ENCODE peak calls at places on chromosomes 7 and 10, in seven cellular contexts. F is CD8-positive, alpha-beta T cell; W is MM.1S; E is heart right ventricle; S is A673; O is body of pancreas; J is lung. Y is an unnamed sample.

GRCh38 chr10:91210014-91210413 is 10.4 kb upstream of the PCGF5 start:
- DNase-seq in F (no peak), W (no peak), E (no peak), S (no peak), O (no peak), J (no peak), Y (no peak)

GRCh38 chr7:132784406-132784805 is 208.1 kb upstream of the PLXNA4 start:
- DNase-seq in F (no peak), W (no peak), E (no peak), S (no peak), O (no peak), J (no peak), Y (no peak)

GRCh38 chr7:157339777-157340677 is 3.2 kb downstream of the DNAJB6 start:
- DNase-seq in F (peak; percentile 39), W (peak; percentile 77), E (peak; percentile 67), S (peak; percentile 83), O (peak; percentile 67), J (peak; percentile 55), Y (peak; percentile 63)

GRCh38 chr10:104925232-104925851 is 284.3 kb downstream of the SORCS3 start:
- DNase-seq in F (no peak), W (peak; percentile 41), E (peak; percentile 8), S (peak; percentile 56), O (peak; percentile 48), J (peak; percentile 35), Y (no peak)

GRCh38 chr7:145082366-145083240 is 246.8 kb upstream of the TPK1 start:
- DNase-seq in F (no peak), W (peak; percentile 88), E (no peak), S (peak; percentile 25), O (no peak), J (no peak), Y (no peak)

GRCh38 chr10:110641256-110641655 is 2.9 kb upstream of the RBM20 start:
- DNase-seq in F (no peak), W (peak; percentile 31), E (peak; percentile 73), S (peak; percentile 30), O (no peak), J (no peak), Y (peak; percentile 29)

GRCh38 chr10:61841338-61841875 is 60.1 kb upstream of the ARID5B start:
- DNase-seq in F (no peak), W (no peak), E (no peak), S (no peak), O (no peak), J (no peak), Y (no peak)

GRCh38 chr7:133290676-133291332 is 37.9 kb downstream of the EXOC4 start:
- DNase-seq in F (no peak), W (no peak), E (no peak), S (no peak), O (no peak), J (no peak), Y (no peak)

GRCh38 chr7:32890010-32890552 is 1.5 kb downstream of the KBTBD2 start:
- DNase-seq in F (no peak), W (peak; percentile 21), E (no peak), S (peak; percentile 17), O (no peak), J (no peak), Y (no peak)

GRCh38 chr7:117873933-117874530 is 791 bp upstream of the CTTNBP2 start:
- DNase-seq in F (no peak), W (no peak), E (no peak), S (no peak), O (no peak), J (no peak), Y (no peak)

GRCh38 chr7:15915694-15916093 is 229.2 kb upstream of the MEOX2 start:
- DNase-seq in F (no peak), W (no peak), E (no peak), S (no peak), O (no peak), J (no peak), Y (no peak)

GRCh38 chr7:3451696-3452095 is 150.6 kb downstream of the SDK1 start:
- DNase-seq in F (no peak), W (no peak), E (no peak), S (no peak), O (peak; percentile 15), J (no peak), Y (no peak)
- H3K27ac ChIP-seq in F (no peak overlapping the region), W (no peak overlapping the region), E (no peak overlapping the region), S (no peak overlapping the region), O (no peak overlapping the region), J (no peak overlapping the region), Y (no peak overlapping the region)

GRCh38 chr7:78441737-78442136 is 643.2 kb downstream of the PHTF2 start:
- DNase-seq in F (no peak), W (no peak), E (no peak), S (no peak), O (no peak), J (no peak), Y (no peak)

GRCh38 chr7:78448915-78449314 is 650.3 kb downstream of the PHTF2 start:
- DNase-seq in F (no peak), W (no peak), E (no peak), S (no peak), O (no peak), J (no peak), Y (no peak)

GRCh38 chr7:78438433-78438832 is 639.9 kb downstream of the PHTF2 start:
- DNase-seq in F (no peak), W (no peak), E (no peak), S (peak; percentile 4), O (no peak), J (no peak), Y (no peak)

GRCh38 chr7:78444267-78444666 is 645.7 kb downstream of the PHTF2 start:
- DNase-seq in F (no peak), W (no peak), E (no peak), S (no peak), O (no peak), J (no peak), Y (no peak)

DNA sequence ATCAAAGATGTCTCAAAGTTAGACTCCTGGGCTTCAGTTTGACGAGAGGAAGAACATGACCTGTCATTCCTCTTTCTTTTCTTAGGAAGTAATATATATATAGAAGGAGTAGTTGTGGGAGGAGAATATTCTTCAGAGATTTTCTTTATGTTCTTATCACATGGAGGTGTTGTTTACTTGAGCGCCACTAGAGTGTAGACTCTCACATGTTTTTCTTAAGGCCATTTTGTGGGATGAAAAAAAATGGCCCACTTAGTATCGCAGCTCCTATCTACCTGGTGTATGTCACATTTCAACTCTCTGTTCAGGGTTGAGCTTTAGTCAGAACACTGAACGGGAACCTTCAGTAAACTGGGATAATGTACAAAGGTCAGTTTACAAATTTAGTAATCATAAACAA is 645.2 kb downstream of the PHTF2 start:
- DNase-seq in F (no peak), W (no peak), E (no peak), S (no peak), O (no peak), J (no peak), Y (no peak)
- TF ChIP-seq CTCF in F (no peak), W (peak; percentile 43), E (no peak), S (no peak), O (no peak), J (no peak), Y (no peak)

DNA sequence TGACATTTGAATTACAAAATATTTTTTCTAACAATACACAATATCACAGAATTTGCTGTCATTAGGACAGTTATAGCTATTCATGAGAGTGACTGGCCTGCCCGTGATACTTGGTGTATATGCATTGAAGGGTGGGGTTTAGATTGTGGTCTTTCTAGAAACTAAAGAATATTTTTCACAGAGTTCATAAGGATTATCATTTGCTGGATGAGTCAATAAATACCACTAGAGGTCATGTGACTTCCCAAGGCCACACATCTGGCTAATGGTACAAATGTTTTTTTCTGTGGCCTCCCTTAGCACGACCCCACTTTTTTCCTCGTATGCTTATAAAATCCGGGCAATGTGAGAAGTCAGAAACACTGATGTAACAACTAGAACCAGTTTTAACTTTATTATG is 5.2 kb downstream of the OPTN start:
- DNase-seq in F (no peak), W (no peak), E (no peak), S (no peak), O (no peak), J (no peak), Y (no peak)
- H3K4me3 ChIP-seq in F (no peak overlapping the region), W (no peak overlapping the region), E (no peak overlapping the region), S (no peak overlapping the region), O (no peak overlapping the region), J (no peak overlapping the region), Y (peak overlapping the region; percentile 18)

GRCh38 chr7:158406364-158406763 is 181.3 kb downstream of the PTPRN2 start:
- DNase-seq in F (no peak), W (no peak), E (no peak), S (no peak), O (no peak), J (no peak), Y (no peak)
- H3K27ac ChIP-seq in F (no peak overlapping the region), W (no peak overlapping the region), E (no peak overlapping the region), S (no peak overlapping the region), O (no peak overlapping the region), J (no peak overlapping the region), Y (no peak overlapping the region)

GRCh38 chr7:104161244-104161643 is 46.6 kb downstream of the ORC5 start:
- DNase-seq in F (no peak), W (no peak), E (no peak), S (no peak), O (no peak), J (no peak), Y (no peak)

GRCh38 chr7:104156842-104157277 is 51.0 kb downstream of the ORC5 start:
- DNase-seq in F (no peak), W (peak; percentile 61), E (no peak), S (peak; percentile 19), O (no peak), J (no peak), Y (no peak)

GRCh38 chr7:104162081-104162480 is 45.7 kb downstream of the ORC5 start:
- DNase-seq in F (no peak), W (no peak), E (no peak), S (no peak), O (no peak), J (no peak), Y (no peak)

DNA sequence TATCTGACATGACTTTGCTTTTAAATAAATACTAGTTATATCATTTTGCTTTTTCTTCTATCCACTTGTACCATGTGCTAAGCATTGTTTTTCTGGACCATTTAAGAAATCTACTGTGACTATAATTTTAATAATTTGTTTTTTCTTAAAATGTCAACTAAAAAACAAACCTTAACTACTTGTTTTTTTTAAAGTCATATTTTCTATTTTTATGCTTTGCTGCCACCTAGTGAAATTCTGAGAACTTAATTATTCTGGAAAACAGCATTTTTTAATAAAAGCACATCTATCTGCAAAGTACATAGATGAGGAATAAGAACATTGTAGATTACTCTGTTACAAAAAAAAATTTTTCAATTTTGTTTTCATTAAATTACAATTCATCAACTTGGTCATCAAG is 47.4 kb downstream of the ORC5 start:
- DNase-seq in F (no peak), W (peak; percentile 27), E (no peak), S (peak; percentile 40), O (no peak), J (no peak), Y (no peak)
- TF ChIP-seq CTCF in F (no peak), W (peak; percentile 41), E (no peak), S (peak; percentile 60), O (peak; percentile 52), J (no peak), Y (no peak)

Y was measured in gastrocnemius medialis.